ENCODE peak calls at places on chromosomes 1 and 21, in four cellular contexts. V is H1, G is IMR-90, B is mesendoderm. F is an unnamed sample.
A peak's percentile ranks its signal among the peaks of the same experiment; 100 is the strongest.

GRCh38 chr1:9780554-9781110 is 43.1 kb downstream of the CLSTN1 start:
- DNase-seq in V (no peak), G (no peak), B (no peak), F (no peak)

GRCh38 chr1:29836626-29837305 is 600.4 kb downstream of the PTPRU start:
- DNase-seq in V (peak; percentile 40), G (no peak), B (no peak), F (peak; percentile 17)

GRCh38 chr1:42319128-42319851 is 15.7 kb downstream of the FOXJ3 start:
- DNase-seq in V (no peak), G (peak; percentile 77), B (no peak), F (no peak)

GRCh38 chr1:11781298-11781697 is 19.3 kb downstream of the C1orf167 start:
- DNase-seq in V (no peak), G (no peak), B (no peak), F (no peak)

GRCh38 chr21:43034826-43035225 is 40.8 kb downstream of the CBS start:
- DNase-seq in V (no peak), G (no peak), B (no peak), F (no peak)

GRCh38 chr21:36330904-36331303 is 10.9 kb downstream of the MORC3 start:
- DNase-seq in V (no peak), G (peak; percentile 60), B (peak; percentile 53), F (no peak)

GRCh38 chr1:211424018-211424417 is 67.9 kb downstream of the RD3 start:
- DNase-seq in V (no peak), G (no peak), B (no peak), F (no peak)

GRCh38 chr1:96772972-96773371 is 51.4 kb downstream of the PTBP2 start:
- DNase-seq in V (no peak), G (no peak), B (peak; percentile 34), F (no peak)

GRCh38 chr1:117093091-117093534 is 28.4 kb downstream of the TRIM45 start:
- DNase-seq in V (no peak), G (peak; percentile 100), B (peak; percentile 90), F (peak; percentile 50)

GRCh38 chr1:67716800-67717199 is 31.8 kb downstream of the GADD45A start:
- DNase-seq in V (no peak), G (peak; percentile 20), B (no peak), F (no peak)

GRCh38 chr1:21633992-21634475 is 35.1 kb downstream of the RAP1GAP start:
- DNase-seq in V (no peak), G (no peak), B (no peak), F (no peak)

GRCh38 chr1:229156819-229157218 is 114.1 kb upstream of the RAB4A start:
- DNase-seq in V (no peak), G (no peak), B (peak; percentile 75), F (no peak)

GRCh38 chr21:43917515-43918384 is 52.7 kb downstream of the AGPAT3 start:
- DNase-seq in V (no peak), G (no peak), B (no peak), F (no peak)

GRCh38 chr21:44872568-44873355 is 728 bp downstream of the PTTG1IP start:
- DNase-seq in V (peak; percentile 71), G (peak; percentile 46), B (peak; percentile 47), F (no peak)

GRCh38 chr1:11924334-11925195 is 1.7 kb downstream of the KIAA2013 start:
- DNase-seq in V (no peak), G (no peak), B (no peak), F (no peak)

GRCh38 chr1:101027194-101027772 is 1.7 kb upstream of the DPH5 start:
- DNase-seq in V (no peak), G (no peak), B (peak; percentile 4), F (no peak)

GRCh38 chr1:101022294-101022693 is 3.3 kb downstream of the DPH5 start:
- DNase-seq in V (no peak), G (peak; percentile 77), B (no peak), F (no peak)

GRCh38 chr1:101025680-101026393 is at the start of gene DPH5:
- DNase-seq in V (peak; percentile 91), G (peak; percentile 91), B (peak; percentile 96), F (peak; percentile 91)

GRCh38 chr1:101026394-101026788 is 807 bp upstream of the DPH5 start:
- DNase-seq in V (no peak), G (no peak), B (no peak), F (no peak)

DNA sequence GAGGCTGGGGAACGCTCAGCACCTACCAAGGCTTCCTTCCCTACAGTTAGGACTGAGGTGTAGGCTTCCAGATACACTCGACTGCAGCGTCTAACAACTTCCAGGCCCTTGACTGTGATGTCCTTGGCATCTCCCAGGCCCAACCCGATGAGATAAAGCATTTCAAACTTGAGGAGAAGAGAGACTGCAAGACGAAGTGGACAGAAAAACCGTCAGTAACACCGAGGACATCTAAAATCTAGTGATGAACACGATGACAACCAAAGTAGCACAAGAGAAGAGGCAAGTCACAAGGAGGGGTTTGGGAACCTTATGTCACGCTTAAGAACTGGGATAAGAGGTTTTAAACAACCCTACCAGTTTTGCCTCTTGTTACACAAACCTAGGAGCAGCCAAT is 303 bp downstream of the DPH5 start:
- DNase-seq in V (no peak), G (peak; percentile 32), B (no peak), F (peak; percentile 27)
- H3K4ac ChIP-seq in V (no peak overlapping the region), G (peak overlapping the region; percentile 94), B (no peak overlapping the region), F (no peak overlapping the region)

DNA sequence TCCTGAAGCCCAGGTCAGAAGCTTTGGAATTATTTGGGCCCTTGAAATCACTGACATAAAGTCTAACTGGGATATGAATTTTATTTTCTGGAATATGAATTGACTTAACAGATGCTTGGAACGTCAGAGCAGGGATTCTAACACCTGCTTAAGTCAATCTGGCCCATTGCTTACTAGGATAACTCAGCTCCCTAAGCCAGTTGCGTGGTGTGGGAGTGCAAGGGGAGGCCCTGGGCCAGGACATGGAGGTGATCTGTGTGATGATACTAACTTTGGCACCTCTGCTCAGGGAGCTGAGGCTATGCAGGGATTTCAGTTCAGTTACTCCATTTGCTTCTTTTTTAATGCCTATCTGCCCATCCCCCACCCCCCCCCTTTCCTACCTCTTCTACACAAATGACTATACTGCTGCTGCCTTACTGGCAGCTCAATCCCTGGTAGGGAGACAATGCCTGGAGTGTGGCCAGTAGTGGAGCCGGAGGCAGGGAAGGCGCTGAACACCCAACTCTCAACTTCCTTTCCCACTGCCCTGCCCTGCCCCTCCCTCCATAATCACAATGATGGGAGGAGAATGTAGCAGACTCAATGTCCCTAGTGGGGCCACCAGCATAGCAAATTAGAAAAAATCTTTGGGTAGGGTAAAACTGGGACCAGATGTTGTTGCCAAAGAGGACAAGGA is 19.5 kb downstream of the INKA2 start:
- DNase-seq in V (no peak), G (no peak), B (no peak), F (no peak)
- H3K56ac ChIP-seq in V (no peak overlapping the region), G (no peak overlapping the region), B (no peak overlapping the region), F (no peak overlapping the region)

DNA sequence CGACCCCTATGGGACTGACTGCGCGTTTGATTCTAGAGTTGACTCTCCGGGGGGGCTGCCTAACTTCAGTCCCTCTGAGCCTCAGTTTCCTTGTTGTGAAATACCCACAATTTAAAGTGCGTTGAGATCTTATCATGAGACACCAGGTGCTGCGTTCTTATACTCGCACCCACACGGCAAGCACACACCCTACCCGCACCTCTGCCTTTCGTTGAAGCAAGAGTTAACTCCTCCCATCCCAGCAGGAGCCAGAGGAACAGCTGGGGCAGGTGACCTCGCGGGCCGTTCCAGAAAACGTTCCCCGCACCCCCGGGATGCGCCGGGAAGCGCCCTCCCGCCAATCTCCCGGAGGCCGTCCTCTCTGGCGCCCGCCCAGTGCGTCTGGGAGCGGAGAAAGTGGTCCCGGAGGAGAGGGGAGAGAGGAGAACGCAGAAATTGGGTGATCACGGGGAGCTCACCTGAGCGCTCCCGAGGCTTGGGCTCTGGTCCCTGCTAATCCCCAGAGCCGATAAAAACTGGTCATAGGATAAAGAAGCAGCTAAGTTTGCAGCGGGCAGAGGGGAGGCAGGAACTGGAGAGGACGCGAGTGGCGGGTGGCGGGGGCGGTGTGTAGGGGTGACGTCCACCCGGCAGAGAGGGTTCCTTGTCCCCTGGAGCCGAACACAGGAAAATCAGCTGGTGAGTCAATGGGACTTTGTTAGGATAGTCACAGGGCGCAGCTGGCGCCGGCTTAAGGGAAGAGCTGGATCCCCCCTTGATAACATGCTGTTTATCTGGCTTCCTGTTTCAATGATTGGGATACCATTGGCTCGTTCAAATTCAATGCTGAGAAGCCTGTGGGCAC is 856 bp downstream of the NAV1 start:
- DNase-seq in V (peak; percentile 71), G (peak; percentile 84), B (peak; percentile 86), F (peak; percentile 57)
- H3K9ac ChIP-seq in V (no peak overlapping the region), G (peak overlapping the region; percentile 94), B (peak overlapping the region; percentile 75), F (peak overlapping the region; percentile 21)

GRCh38 chr1:167881069-167881468 is 32.9 kb downstream of the ADCY10 start:
- DNase-seq in V (no peak), G (peak; percentile 69), B (no peak), F (no peak)
- H3K4ac ChIP-seq in V (no peak overlapping the region), G (no peak overlapping the region), B (no peak overlapping the region), F (no peak overlapping the region)

GRCh38 chr1:77889671-77890070 is 1.2 kb downstream of the NEXN start:
- DNase-seq in V (no peak), G (peak; percentile 91), B (peak; percentile 14), F (no peak)
- H3K56ac ChIP-seq in V (no peak overlapping the region), G (peak overlapping the region; percentile 100), B (no peak overlapping the region), F (no peak overlapping the region)

GRCh38 chr1:204407314-204407971 is 4.2 kb downstream of the PPP1R15B start:
- DNase-seq in V (no peak), G (no peak), B (peak; percentile 42), F (no peak)

GRCh38 chr1:204408074-204408507 is 3.5 kb downstream of the PPP1R15B start:
- DNase-seq in V (peak; percentile 41), G (peak; percentile 74), B (no peak), F (no peak)

GRCh38 chr1:204405988-204406387 is 5.6 kb downstream of the PPP1R15B start:
- DNase-seq in V (no peak), G (no peak), B (no peak), F (no peak)

GRCh38 chr1:204408602-204409001 is 3.0 kb downstream of the PPP1R15B start:
- DNase-seq in V (no peak), G (no peak), B (no peak), F (no peak)

GRCh38 chr1:204406621-204407020 is 5.0 kb downstream of the PPP1R15B start:
- DNase-seq in V (peak; percentile 35), G (no peak), B (no peak), F (no peak)
- H3K9ac ChIP-seq in V (no peak overlapping the region), G (no peak overlapping the region), B (no peak overlapping the region), F (no peak overlapping the region)